ENCODE peak calls at places on chromosome 7, in four cellular contexts. I is islet precursor cell; U is LHCN-M2; L is activated CD8-positive, alpha-beta memory T cell treated with anti-CD3 and anti-CD28 coated beads for 24 hours. C is an unnamed sample.

GRCh38 chr7:127938588-127938987 is 92.6 kb downstream of the LRRC4 start:
- DNase-seq in I (no peak), U (peak), L (no peak), C (no peak)

GRCh38 chr7:101218236-101219130 is 518 bp downstream of the ZNHIT1 start:
- DNase-seq in I (no peak), U (no peak), L (no peak), C (no peak)

GRCh38 chr7:37201003-37201875 is 247.4 kb downstream of the ELMO1 start:
- DNase-seq in I (peak), U (peak), L (peak), C (no peak)

GRCh38 chr7:15885678-15886077 is 199.2 kb upstream of the MEOX2 start:
- DNase-seq in I (no peak), U (peak), L (no peak), C (no peak)

GRCh38 chr7:111796671-111797070 is 234.4 kb upstream of the IMMP2L start:
- DNase-seq in I (no peak), U (peak), L (no peak), C (peak)

GRCh38 chr7:71439316-71439715 is 307.4 kb downstream of the GALNT17 start:
- DNase-seq in I (no peak), U (no peak), L (no peak), C (no peak)

GRCh38 chr7:74405191-74405898 is 48.4 kb upstream of the GTF2IRD1 start:
- DNase-seq in I (peak), U (no peak), L (no peak), C (no peak)

GRCh38 chr7:34928052-34928451 is 109.2 kb downstream of the DPY19L1 start:
- DNase-seq in I (peak), U (peak), L (peak), C (no peak)

GRCh38 chr7:23472556-23472955 is 2.3 kb upstream of the IGF2BP3 start:
- DNase-seq in I (no peak), U (no peak), L (no peak), C (no peak)

GRCh38 chr7:47435889-47436312 is 146.0 kb downstream of the TNS3 start:
- DNase-seq in I (peak), U (peak), L (no peak), C (no peak)

C was measured in stimulated activated naive B cell treated with anti-CD40 and anti-IgM and Interleukin-4, amounts not matched to agents 10 μg/mL and 1 μg/mL and 100 μg/mL, for 72 hours.